ENCODE peak calls at places on chromosome 2, in five cellular contexts. L is AG04449, C is GM12865, Z is cardiac fibroblast, F is pancreas. P is an unnamed sample.

GRCh38 chr2:127392828-127393578 is 5.2 kb upstream of the MAP3K2 start:
- DNase-seq in F (no peak), L (no peak), Z (no peak), C (no peak), P (no peak)

GRCh38 chr2:55907686-55908085 is 15.9 kb downstream of the EFEMP1 start:
- DNase-seq in L (no peak), Z (no peak), F (no peak), C (no peak), P (no peak)

GRCh38 chr2:71799013-71799575 is 345.7 kb downstream of the DYSF start:
- DNase-seq in C (no peak), F (no peak), Z (no peak), L (no peak), P (no peak)

GRCh38 chr2:232563580-232563979 is 13.1 kb downstream of the EIF4E2 start:
- DNase-seq in L (peak), F (no peak), Z (no peak), C (no peak), P (no peak)

GRCh38 chr2:235511187-235511661 is 17.4 kb downstream of the AGAP1 start:
- DNase-seq in C (no peak), F (peak), L (peak), Z (peak), P (peak)

GRCh38 chr2:119694470-119694993 is 15.5 kb downstream of the TMEM177 start:
- DNase-seq in Z (no peak), C (no peak), F (no peak), L (no peak), P (no peak)

GRCh38 chr2:199315299-199316179 is 142.2 kb downstream of the SATB2 start:
- DNase-seq in F (no peak), C (peak), Z (peak), L (no peak), P (no peak)

GRCh38 chr2:213251618-213252017 is 32.6 kb upstream of the SPAG16 start:
- DNase-seq in C (peak), L (peak), Z (peak), F (no peak), P (peak)

GRCh38 chr2:39492095-39492590 is 55.1 kb upstream of the MAP4K3 start:
- DNase-seq in F (no peak), L (peak), C (peak), Z (peak), P (peak)

GRCh38 chr2:3115301-3116042 is 262.1 kb downstream of the EIPR1 start:
- DNase-seq in Z (no peak), L (no peak), C (no peak), F (no peak), P (no peak)

GRCh38 chr2:135663148-135663700 is 78.4 kb upstream of the UBXN4 start:
- DNase-seq in L (no peak), C (no peak), F (no peak), Z (no peak), P (no peak)

GRCh38 chr2:48415765-48416515 is 114.0 kb upstream of the STON1 start:
- DNase-seq in Z (peak), L (no peak), C (peak), F (no peak), P (no peak)

GRCh38 chr2:40642261-40642660 is 190.4 kb upstream of the SLC8A1 start:
- DNase-seq in Z (no peak), F (no peak), L (no peak), C (no peak), P (no peak)

GRCh38 chr2:213188971-213189899 is 37.8 kb upstream of the IKZF2 start:
- DNase-seq in Z (peak), C (peak), F (no peak), L (no peak), P (no peak)

GRCh38 chr2:27008678-27009077 is 24.1 kb upstream of the TMEM214 start:
- DNase-seq in C (no peak), Z (no peak), F (no peak), L (no peak), P (no peak)

GRCh38 chr2:159136405-159136804 is 150.1 kb downstream of the WDSUB1 start:
- DNase-seq in L (no peak), Z (no peak), F (no peak), C (no peak), P (no peak)

GRCh38 chr2:70371753-70372152 is 69.9 kb upstream of the FAM136A start:
- DNase-seq in F (no peak), C (no peak), L (peak), Z (peak), P (no peak)

GRCh38 chr2:39144411-39144810 is 23.6 kb upstream of the SOS1 start:
- DNase-seq in Z (no peak), C (no peak), F (no peak), L (no peak), P (no peak)

GRCh38 chr2:11411768-11412448 is 54.1 kb downstream of the E2F6 start:
- DNase-seq in C (peak), F (no peak), L (no peak), Z (peak), P (no peak)

GRCh38 chr2:228104215-228104614 is 77.3 kb downstream of the SPHKAP start:
- DNase-seq in L (no peak), F (no peak), C (no peak), Z (no peak), P (no peak)

GRCh38 chr2:73297151-73297559 is 3.8 kb upstream of the EGR4 start:
- DNase-seq in C (no peak), L (no peak), Z (no peak), F (no peak), P (no peak)

GRCh38 chr2:184611221-184612085 is 13.1 kb downstream of the ZNF804A start:
- DNase-seq in F (no peak), C (peak), Z (peak), L (no peak), P (no peak)
- TF ChIP-seq CTCF in F (peak), C (peak), Z (peak), L (no peak), P (peak)

GRCh38 chr2:238964544-238965113 is 116.7 kb downstream of the TWIST2 start:
- DNase-seq in Z (no peak), C (no peak), F (no peak), L (no peak), P (no peak)

GRCh38 chr2:238966274-238966937 is 118.5 kb downstream of the TWIST2 start:
- DNase-seq in Z (no peak), C (no peak), L (no peak), F (no peak), P (no peak)

GRCh38 chr2:238965371-238966273 is 117.7 kb downstream of the TWIST2 start:
- DNase-seq in C (no peak), Z (no peak), F (no peak), L (no peak), P (no peak)

GRCh38 chr2:238963970-238964331 is 116.1 kb downstream of the TWIST2 start:
- DNase-seq in Z (no peak), C (no peak), L (no peak), F (no peak), P (no peak)

DNA sequence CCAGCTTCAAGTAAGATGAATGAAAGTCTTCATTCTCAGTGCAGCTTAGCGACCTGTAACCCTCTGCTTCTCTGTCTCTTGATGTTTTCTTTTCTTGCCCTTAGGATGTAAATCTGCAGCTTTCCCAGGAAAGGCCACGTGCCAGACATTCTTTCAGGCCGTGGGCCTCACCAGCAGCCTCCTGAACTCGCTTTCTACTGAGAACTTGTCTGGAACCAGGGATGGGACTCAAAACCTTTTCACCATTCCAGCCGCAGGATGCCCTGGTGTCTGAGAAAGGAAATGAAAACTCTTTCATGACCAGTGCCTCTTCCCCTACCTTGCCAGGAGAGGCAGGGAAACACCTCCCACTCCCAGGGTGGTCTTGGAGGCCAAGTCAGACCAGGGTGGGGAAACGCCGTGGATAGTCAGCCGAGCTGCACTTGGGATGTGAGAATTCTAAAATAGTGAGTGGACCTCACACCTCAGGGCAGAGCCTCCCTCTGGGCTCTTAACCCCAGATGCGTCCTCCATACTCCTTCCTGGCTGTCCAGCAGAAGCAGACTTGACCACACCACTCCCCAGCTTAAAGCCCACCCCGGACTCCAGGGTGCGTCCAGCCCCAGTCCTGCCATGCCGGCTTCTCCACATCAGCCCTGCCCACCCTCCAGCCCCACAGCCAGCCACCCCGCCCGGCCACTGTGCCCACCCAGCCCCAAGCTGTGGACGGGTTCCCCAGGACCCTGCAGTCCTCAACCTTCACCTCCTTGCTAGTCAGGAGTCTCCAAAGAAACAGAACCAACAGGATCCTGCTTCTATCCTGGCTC is 115.5 kb downstream of the TWIST2 start:
- DNase-seq in L (peak), Z (peak), C (no peak), F (no peak), P (no peak)
- TF ChIP-seq CTCF in L (no peak), Z (no peak), C (no peak), F (no peak), P (no peak)

GRCh38 chr2:191230174-191230573 is 15.0 kb upstream of the MYO1B start:
- DNase-seq in Z (peak), F (no peak), L (peak), C (no peak), P (no peak)

GRCh38 chr2:191233533-191233932 is 11.7 kb upstream of the MYO1B start:
- DNase-seq in C (peak), L (no peak), F (no peak), Z (no peak), P (no peak)

GRCh38 chr2:191234456-191234855 is 10.7 kb upstream of the MYO1B start:
- DNase-seq in C (no peak), F (no peak), Z (no peak), L (no peak), P (no peak)

GRCh38 chr2:191228861-191229260 is 16.3 kb upstream of the MYO1B start:
- DNase-seq in Z (no peak), F (peak), L (no peak), C (no peak), P (no peak)

GRCh38 chr2:191231995-191232394 is 13.2 kb upstream of the MYO1B start:
- DNase-seq in C (no peak), L (no peak), Z (peak), F (no peak), P (no peak)
- TF ChIP-seq CTCF in C (peak), L (peak), Z (peak), F (no peak), P (peak)

GRCh38 chr2:25294573-25295462 is 46.9 kb downstream of the DNMT3A start:
- DNase-seq in C (peak), Z (peak), L (no peak), F (peak), P (no peak)

GRCh38 chr2:25298776-25299431 is 42.8 kb downstream of the DNMT3A start:
- DNase-seq in Z (no peak), L (no peak), F (no peak), C (no peak), P (no peak)

GRCh38 chr2:25300001-25300400 is 41.7 kb downstream of the DNMT3A start:
- DNase-seq in L (no peak), F (no peak), Z (no peak), C (no peak), P (no peak)

GRCh38 chr2:25295654-25296053 is 46.1 kb downstream of the DNMT3A start:
- DNase-seq in F (no peak), C (no peak), Z (no peak), L (no peak), P (no peak)

GRCh38 chr2:25297738-25298137 is 44.0 kb downstream of the DNMT3A start:
- DNase-seq in Z (no peak), L (no peak), C (no peak), F (no peak), P (no peak)
- TF ChIP-seq CTCF in Z (no peak), L (no peak), C (no peak), F (no peak), P (no peak)

DNA sequence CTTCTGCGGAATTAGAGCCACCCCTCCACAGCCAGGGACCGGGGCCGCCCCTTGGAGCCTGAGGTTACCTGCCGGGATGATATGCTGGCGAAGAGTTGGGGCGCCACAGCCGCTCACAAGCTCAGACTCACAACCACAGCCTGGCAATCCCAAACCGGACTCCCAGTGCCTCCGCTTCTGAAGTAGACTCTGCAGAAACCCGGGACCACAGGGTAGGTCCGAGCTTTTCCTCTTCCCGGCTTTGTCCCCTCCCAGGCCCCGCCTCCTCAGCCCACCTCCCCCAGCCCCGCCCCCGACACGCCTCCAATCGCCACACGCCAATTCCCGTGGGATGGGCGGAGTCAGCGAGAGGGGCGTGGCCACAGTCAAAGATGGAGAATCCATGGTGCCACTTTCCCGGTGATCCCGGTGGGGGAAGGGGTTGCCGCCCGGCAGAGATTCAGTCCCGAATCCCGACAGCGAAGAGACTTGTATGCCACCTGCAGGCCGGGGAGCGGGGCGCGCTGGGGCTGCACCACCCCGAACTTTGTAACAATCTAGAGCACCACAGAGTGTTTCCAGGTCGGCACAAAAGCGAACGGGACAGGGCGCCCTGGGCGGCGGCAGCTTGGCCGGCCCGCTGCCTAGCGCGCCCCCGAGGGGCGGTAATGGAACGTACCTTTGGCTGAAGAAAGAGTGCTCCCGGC is at the start of gene IDH1:
- DNase-seq in C (peak), Z (peak), L (peak), F (peak), P (peak)
- TF ChIP-seq CTCF in C (peak), Z (peak), L (peak), F (no peak), P (peak)

DNA sequence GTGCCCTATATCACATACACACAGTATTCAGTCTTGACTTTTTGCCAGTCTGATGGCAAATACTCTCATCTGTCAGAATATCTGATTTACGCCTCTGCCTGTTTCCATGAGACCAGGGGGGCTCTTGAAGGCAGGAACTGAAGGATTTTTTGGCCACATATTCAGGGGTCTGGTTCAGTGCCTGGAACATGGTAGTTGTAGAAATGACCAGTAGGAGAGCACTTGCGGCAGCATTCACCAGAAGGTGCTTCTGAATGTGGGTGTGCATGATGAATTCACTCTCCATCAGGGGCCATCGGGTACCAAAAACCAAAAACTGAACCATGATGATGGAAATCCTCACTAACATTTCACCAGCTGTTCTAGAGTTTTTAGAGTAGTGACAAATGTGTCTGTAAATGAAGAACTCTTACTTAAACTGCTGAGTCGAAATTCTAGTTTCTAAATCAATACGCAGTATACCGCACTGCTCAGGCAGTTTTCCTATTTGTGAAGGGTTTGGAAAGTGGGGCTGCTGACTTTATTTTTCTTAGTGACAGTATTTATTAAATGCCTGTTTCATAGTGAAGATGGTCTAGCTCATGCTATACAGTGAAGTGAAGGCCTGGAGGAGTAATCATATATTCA is 54.6 kb downstream of the MERTK start:
- DNase-seq in Z (no peak), C (no peak), L (no peak), F (no peak), P (no peak)
- TF ChIP-seq CTCF in Z (no peak), C (no peak), L (no peak), F (no peak), P (no peak)

DNA sequence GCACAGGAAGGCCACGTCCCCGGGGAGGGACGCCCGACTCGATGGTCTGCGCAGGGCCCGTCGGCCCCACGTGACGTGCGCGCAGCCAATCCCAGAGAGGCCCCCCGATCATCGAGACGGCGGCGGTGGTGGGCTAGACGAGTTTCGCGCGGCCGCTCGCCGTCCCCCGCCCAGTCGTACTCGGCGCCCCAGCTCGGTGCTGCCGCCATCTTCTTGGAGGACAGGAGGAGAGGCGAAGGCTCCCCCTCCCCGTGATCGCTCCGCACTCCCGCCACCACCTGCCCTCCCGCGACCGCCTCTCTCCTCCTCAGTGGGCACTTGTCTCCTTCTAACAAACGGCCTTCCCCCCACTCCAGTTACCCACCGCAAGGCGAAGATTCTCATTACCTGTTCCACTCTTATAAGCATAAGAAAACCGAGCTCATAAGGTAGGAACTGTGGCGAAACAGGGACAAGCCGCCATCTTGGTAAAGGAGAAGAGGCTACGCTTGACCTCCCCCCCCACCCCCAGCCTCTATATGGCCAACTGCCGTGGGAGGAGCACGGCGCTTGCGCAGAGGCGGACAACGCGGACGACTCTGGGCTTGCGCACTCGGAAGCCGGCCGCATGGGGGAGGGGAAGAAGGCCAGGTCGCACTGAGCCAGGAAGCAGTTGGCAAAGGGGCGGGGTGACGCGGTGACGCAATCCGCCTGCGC is at the start of gene HDLBP:
- DNase-seq in Z (peak), L (peak), F (peak), C (peak), P (peak)
- TF ChIP-seq CTCF in Z (no peak), L (peak), F (no peak), C (peak), P (no peak)

GRCh38 chr2:176679306-176679705 is 410.1 kb downstream of the MTX2 start:
- DNase-seq in F (no peak), L (no peak), C (no peak), Z (no peak), P (no peak)
- TF ChIP-seq CTCF in F (no peak), L (no peak), C (no peak), Z (no peak), P (no peak)